ENCODE peak calls at places on chromosomes 3 and 15, in six cellular contexts. One of them, this sample, is unnamed.

GRCh38 chr3:177681852-177682251 is 484.6 kb upstream of the TBL1XR1 start:
- DNase-seq in fibroblast of lung: no peak
- DNase-seq in A549: no peak
- DNase-seq in lower leg skin: no peak
- DNase-seq in Jurkat, Clone E6-1: no peak
- DNase-seq in HS-27A: no peak
- DNase-seq in this sample: no peak

GRCh38 chr15:50148362-50148963 is 29.4 kb upstream of the ATP8B4 start:
- DNase-seq in Jurkat, Clone E6-1: peak
- DNase-seq in fibroblast of lung: peak
- DNase-seq in A549: peak
- DNase-seq in HS-27A: no peak
- DNase-seq in lower leg skin: no peak
- DNase-seq in this sample: no peak

GRCh38 chr15:88658972-88659931 is 20.4 kb downstream of the ISG20 start:
- DNase-seq in fibroblast of lung: peak
- DNase-seq in Jurkat, Clone E6-1: no peak
- DNase-seq in A549: no peak
- DNase-seq in HS-27A: no peak
- DNase-seq in lower leg skin: peak
- DNase-seq in this sample: peak

GRCh38 chr3:168341965-168342719 is 246.4 kb upstream of the GOLIM4 start:
- DNase-seq in A549: no peak
- DNase-seq in fibroblast of lung: peak
- DNase-seq in HS-27A: no peak
- DNase-seq in Jurkat, Clone E6-1: no peak
- DNase-seq in lower leg skin: no peak
- DNase-seq in this sample: no peak

GRCh38 chr3:52221141-52221562 is 4.3 kb downstream of the TLR9 start:
- DNase-seq in Jurkat, Clone E6-1: no peak
- DNase-seq in HS-27A: no peak
- DNase-seq in A549: no peak
- DNase-seq in lower leg skin: no peak
- DNase-seq in fibroblast of lung: no peak
- DNase-seq in this sample: no peak

GRCh38 chr3:196969001-196969659 is 497 bp upstream of the PIGZ start:
- DNase-seq in lower leg skin: peak
- DNase-seq in fibroblast of lung: peak
- DNase-seq in A549: no peak
- DNase-seq in Jurkat, Clone E6-1: no peak
- DNase-seq in HS-27A: no peak
- DNase-seq in this sample: no peak

GRCh38 chr3:171427771-171428320 is 32.4 kb downstream of the TNIK start:
- DNase-seq in A549: no peak
- DNase-seq in lower leg skin: no peak
- DNase-seq in fibroblast of lung: no peak
- DNase-seq in Jurkat, Clone E6-1: no peak
- DNase-seq in HS-27A: no peak
- DNase-seq in this sample: no peak

GRCh38 chr3:133295199-133295901 is 104.5 kb upstream of the BFSP2 start:
- DNase-seq in A549: no peak
- DNase-seq in lower leg skin: no peak
- DNase-seq in HS-27A: no peak
- DNase-seq in Jurkat, Clone E6-1: no peak
- DNase-seq in fibroblast of lung: peak
- DNase-seq in this sample: no peak

GRCh38 chr15:57537951-57538506 is 53.7 kb upstream of the MYZAP start:
- DNase-seq in HS-27A: no peak
- DNase-seq in Jurkat, Clone E6-1: no peak
- DNase-seq in A549: no peak
- DNase-seq in fibroblast of lung: no peak
- DNase-seq in lower leg skin: no peak
- DNase-seq in this sample: no peak

This sample was measured in amygdala.